ENCODE peak calls at places on chromosomes 11 and 22, in five cellular contexts. V, G, J, R and T are unnamed samples.

GRCh38 chr11:69966583-69966835 is 111.6 kb upstream of the ANO1 start:
- DNase-seq in V (no peak), G (no peak), J (no peak), R (no peak), T (no peak)

GRCh38 chr11:32259641-32260081 is 168.8 kb downstream of the RCN1 start:
- DNase-seq in V (no peak), G (no peak), J (peak; percentile 87), R (no peak), T (no peak)

GRCh38 chr11:10493041-10493663 is 38.1 kb downstream of the AMPD3 start:
- DNase-seq in V (no peak), G (no peak), J (no peak), R (no peak), T (peak; percentile 91)

GRCh38 chr11:116828632-116829524 is 829 bp upstream of the APOC3 start:
- DNase-seq in V (no peak), G (no peak), J (no peak), R (no peak), T (no peak)

GRCh38 chr11:64913171-64913727 is 3.8 kb downstream of the ATG2A start:
- DNase-seq in V (no peak), G (no peak), J (no peak), R (no peak), T (no peak)

GRCh38 chr11:95459268-95460040 is 228.5 kb upstream of the SESN3 start:
- DNase-seq in V (no peak), G (no peak), J (no peak), R (no peak), T (no peak)

GRCh38 chr11:20933958-20934357 is 264.6 kb downstream of the NELL1 start:
- DNase-seq in V (no peak), G (no peak), J (no peak), R (no peak), T (no peak)

GRCh38 chr22:44632823-44633478 is 69.1 kb upstream of the PRR5 start:
- DNase-seq in V (no peak), G (no peak), J (no peak), R (no peak), T (no peak)

GRCh38 chr11:61844909-61845565 is 16.9 kb downstream of the FADS2 start:
- DNase-seq in V (no peak), G (no peak), J (no peak), R (no peak), T (no peak)
- TF ChIP-seq POLR2A in V (no peak), G (no peak), J (no peak), R (no peak), T (no peak)

DNA sequence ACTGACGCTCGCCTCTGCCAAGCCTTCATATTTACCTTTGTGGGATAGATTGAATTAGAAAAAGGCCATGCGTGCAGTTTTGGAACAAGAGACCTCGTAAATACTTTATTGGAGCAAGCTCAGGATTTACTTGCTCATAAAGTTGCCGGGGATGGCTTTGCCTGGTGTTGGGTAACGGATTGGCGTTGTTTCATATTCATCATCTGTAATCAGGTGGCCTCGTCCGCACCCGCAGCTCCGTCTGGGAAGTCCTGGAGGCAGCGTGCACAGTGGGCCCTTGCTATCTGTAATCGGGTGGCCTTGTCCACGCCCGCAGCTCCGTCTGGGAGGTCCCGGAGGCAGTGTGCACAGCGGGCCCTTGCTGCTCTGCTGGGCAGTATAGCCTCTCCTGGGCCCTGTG is 1209.3 kb downstream of the BRD1 start:
- DNase-seq in V (no peak), G (no peak), J (no peak), R (no peak), T (no peak)
- H3K4me1 ChIP-seq in V (no peaks in the 10 kb centered on the region), G (no peaks in the 10 kb centered on the region), J (no peaks in the 10 kb centered on the region), R (no peaks in the 10 kb centered on the region), T (no peaks in the 10 kb centered on the region)

GRCh38 chr11:119093666-119093950 is 8.0 kb downstream of the DPAGT1 start:
- DNase-seq in V (no peak), G (no peak), J (no peak), R (no peak), T (no peak)

GRCh38 chr11:119094816-119095065 is 6.9 kb downstream of the DPAGT1 start:
- DNase-seq in V (peak; percentile 86), G (no peak), J (peak; percentile 86), R (peak; percentile 85), T (no peak)

GRCh38 chr11:119093951-119094815 is 7.5 kb downstream of the DPAGT1 start:
- DNase-seq in V (peak; percentile 64), G (no peak), J (peak; percentile 38), R (no peak), T (no peak)

GRCh38 chr11:119091966-119092879 is 7.5 kb downstream of the HMBS start:
- DNase-seq in V (no peak), G (no peak), J (no peak), R (no peak), T (no peak)

DNA sequence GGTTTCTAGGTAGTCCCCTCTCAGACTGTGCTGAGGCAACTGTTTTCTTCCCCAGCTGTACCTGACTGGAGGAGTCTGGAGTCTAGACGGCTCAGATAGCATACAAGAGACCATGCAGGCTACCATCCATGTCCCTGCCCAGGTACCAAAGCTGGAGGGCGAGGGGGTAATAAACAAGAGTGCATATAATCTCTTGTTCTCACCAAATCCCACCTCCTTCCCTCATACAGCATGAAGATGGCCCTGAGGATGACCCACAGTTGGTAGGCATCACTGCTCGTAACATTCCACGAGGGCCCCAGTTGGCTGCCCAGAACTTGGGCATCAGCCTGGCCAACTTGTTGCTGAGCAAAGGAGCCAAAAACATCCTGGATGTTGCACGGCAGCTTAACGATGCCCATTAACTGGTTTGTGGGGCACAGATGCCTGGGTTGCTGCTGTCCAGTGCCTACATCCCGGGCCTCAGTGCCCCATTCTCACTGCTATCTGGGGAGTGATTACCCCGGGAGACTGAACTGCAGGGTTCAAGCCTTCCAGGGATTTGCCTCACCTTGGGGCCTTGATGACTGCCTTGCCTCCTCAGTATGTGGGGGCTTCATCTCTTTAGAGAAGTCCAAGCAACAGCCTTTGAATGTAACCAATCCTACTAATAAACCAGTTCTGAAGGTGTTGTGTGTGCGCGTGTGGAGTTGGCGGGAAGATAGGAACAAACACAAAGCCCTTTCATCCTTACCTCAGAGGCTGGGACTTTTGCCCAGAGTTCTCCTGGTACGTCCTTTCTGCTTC is 8.4 kb downstream of the HMBS start:
- DNase-seq in V (no peak), G (no peak), J (peak; percentile 42), R (no peak), T (no peak)
- TF ChIP-seq POLR2A in V (no peak), G (no peak), J (no peak), R (no peak), T (no peak)

GRCh38 chr22:20145832-20146223 is 5.0 kb downstream of the CCDC188 start:
- DNase-seq in V (no peak), G (no peak), J (no peak), R (no peak), T (no peak)
- H3K4me1 ChIP-seq in V (no peaks in the 10 kb centered on the region), G (no peaks in the 10 kb centered on the region), J (peaks cover 16% of the 10 kb centered on the region), R (no peaks in the 10 kb centered on the region), T (no peaks in the 10 kb centered on the region)